ENCODE peak calls at places on chromosome 6, in ten cellular contexts. D is T-helper 17 cell; N is M059J; X is effector memory CD8-positive, alpha-beta T cell; C is amniotic stem cell; I is fibroblast of the aortic adventitia; J is neural progenitor cell; B is stimulated activated CD8-positive, alpha-beta memory T cell treated with anti-CD3 and anti-CD28 coated beads, Interleukin-15, amount 100 ng/mL, for 24 hours; U is AG04450; S is KBM-7. K is an unnamed sample.

GRCh38 chr6:105873256-105873704 is 212.9 kb upstream of the PRDM1 start:
- DNase-seq in B (no peak), I (no peak), J (no peak), S (no peak), D (no peak), C (no peak), N (no peak), X (no peak), U (no peak), K (no peak)

GRCh38 chr6:63538550-63538949 is 33.7 kb upstream of the LOC128125822 start:
- DNase-seq in D (no peak), C (no peak), B (no peak), J (no peak), I (no peak), S (no peak), N (no peak), U (no peak), X (no peak), K (no peak)

GRCh38 chr6:33206864-33207568 is 1.3 kb upstream of the RING1 start:
- DNase-seq in S (no peak), N (peak; percentile 98), X (no peak), I (no peak), U (no peak), C (no peak), D (no peak), J (peak; percentile 92), B (no peak), K (peak; percentile 78)

GRCh38 chr6:37373822-37374514 is 20.2 kb downstream of the RNF8 start:
- DNase-seq in U (no peak), B (no peak), I (peak; percentile 40), D (no peak), J (no peak), N (peak; percentile 30), C (no peak), X (no peak), S (no peak), K (no peak)

GRCh38 chr6:156917213-156917612 is 140.0 kb downstream of the ARID1B start:
- DNase-seq in I (no peak), B (no peak), D (no peak), U (no peak), S (no peak), X (no peak), N (no peak), C (no peak), J (no peak), K (no peak)

GRCh38 chr6:53628354-53629119 is 37.0 kb downstream of the KLHL31 start:
- DNase-seq in X (no peak), U (no peak), J (no peak), S (no peak), D (no peak), I (peak; percentile 90), N (peak; percentile 92), C (no peak), B (no peak), K (peak; percentile 13)

GRCh38 chr6:37554480-37554819 is 54.8 kb upstream of the CCDC167 start:
- DNase-seq in B (no peak), I (no peak), N (peak; percentile 93), U (no peak), S (no peak), J (no peak), X (no peak), D (no peak), C (no peak), K (peak; percentile 58)

GRCh38 chr6:604579-604978 is 52.3 kb downstream of the HUS1B start:
- DNase-seq in U (no peak), X (no peak), B (no peak), D (no peak), J (no peak), N (no peak), S (no peak), C (no peak), I (no peak), K (no peak)

GRCh38 chr6:70901324-70901723 is 55.5 kb downstream of the B3GAT2 start:
- DNase-seq in N (peak; percentile 10), S (no peak), I (no peak), X (no peak), C (no peak), U (no peak), D (no peak), B (no peak), J (no peak), K (no peak)

GRCh38 chr6:23498013-23498412 is 628.0 kb upstream of the NRSN1 start:
- DNase-seq in I (no peak), J (no peak), U (peak; percentile 20), C (peak; percentile 3), S (no peak), N (no peak), B (no peak), X (no peak), D (no peak), K (no peak)

GRCh38 chr6:11595903-11596302 is 58.4 kb downstream of the TMEM170B start:
- DNase-seq in D (no peak), X (no peak), J (peak; percentile 31), S (no peak), B (no peak), C (no peak), I (no peak), N (no peak), U (no peak), K (no peak)

GRCh38 chr6:107667790-107668189 is 156.3 kb downstream of the SCML4 start:
- DNase-seq in C (no peak), J (no peak), D (no peak), U (no peak), N (no peak), S (no peak), X (no peak), I (no peak), B (no peak), K (no peak)

GRCh38 chr6:111464184-111464583 is 18.8 kb downstream of the REV3L start:
- DNase-seq in X (no peak), D (no peak), S (no peak), C (no peak), N (no peak), J (no peak), B (no peak), U (no peak), I (no peak), K (no peak)

GRCh38 chr6:32906539-32906938 is 34.3 kb downstream of the HLA-DMB start:
- DNase-seq in C (no peak), S (no peak), N (peak; percentile 73), I (peak; percentile 58), X (no peak), D (no peak), B (no peak), U (no peak), J (no peak), K (no peak)

GRCh38 chr6:109351231-109352132 is 30.8 kb downstream of the CD164 start:
- DNase-seq in J (no peak), S (peak; percentile 65), N (peak; percentile 48), B (no peak), X (no peak), I (peak; percentile 46), D (no peak), C (no peak), U (no peak), K (no peak)

GRCh38 chr6:33667072-33667471 is 44.4 kb downstream of the UQCC2 start:
- DNase-seq in D (no peak), N (no peak), J (no peak), C (no peak), U (no peak), B (no peak), X (no peak), I (no peak), S (no peak), K (no peak)

GRCh38 chr6:138509371-138509770 is 10.1 kb upstream of the NHSL1 start:
- DNase-seq in C (no peak), J (peak; percentile 49), D (peak; percentile 21), S (peak; percentile 84), X (peak; percentile 15), U (no peak), N (peak; percentile 70), B (no peak), I (peak; percentile 54), K (no peak)

GRCh38 chr6:152146385-152146784 is 338.9 kb downstream of the ESR1 start:
- DNase-seq in N (peak; percentile 76), B (no peak), I (peak; percentile 83), J (no peak), S (no peak), C (peak; percentile 43), X (no peak), U (peak; percentile 69), D (no peak), K (peak; percentile 52)

GRCh38 chr6:158109744-158110143 is 58.3 kb downstream of the SERAC1 start:
- DNase-seq in X (no peak), U (no peak), C (no peak), S (no peak), I (peak; percentile 24), B (no peak), D (no peak), J (no peak), N (no peak), K (no peak)

GRCh38 chr6:107576852-107577251 is 86.9 kb downstream of the SOBP start:
- DNase-seq in B (no peak), S (no peak), N (peak; percentile 75), C (no peak), X (no peak), I (peak; percentile 56), J (no peak), U (peak; percentile 4), D (no peak), K (no peak)

GRCh38 chr6:27872634-27873028 is 39.6 kb downstream of the OR2B2 start:
- DNase-seq in N (no peak), X (no peak), C (no peak), S (no peak), D (no peak), U (no peak), B (no peak), J (no peak), I (no peak), K (no peak)

GRCh38 chr6:127402890-127403617 is 56.1 kb downstream of the KIAA0408 start:
- DNase-seq in J (no peak), B (no peak), C (no peak), I (peak; percentile 26), X (no peak), D (no peak), N (no peak), U (no peak), S (no peak), K (no peak)

GRCh38 chr6:121382467-121383121 is 48.3 kb upstream of the TBC1D32 start:
- DNase-seq in J (no peak), I (peak; percentile 10), S (no peak), C (no peak), D (no peak), U (no peak), N (peak; percentile 16), B (no peak), X (no peak), K (no peak)